ENCODE peak calls at places on chromosome 20, in seven cellular contexts. One of them, this sample, is unnamed.

GRCh38 chr20:49297605-49298530 is 20.0 kb upstream of the ZNFX1 start:
- DNase-seq in COLO829: no peak
- DNase-seq in stimulated activated CD4-positive, alpha-beta T cell treated with anti-CD3 and anti-CD28 coated beads, Interleukin-2, amount 100 ng/mL, for 48 hours: no peak
- DNase-seq in NCI-H345: no peak
- DNase-seq in stimulated activated CD8-positive, alpha-beta memory T cell treated with anti-CD3 and anti-CD28 coated beads, Interleukin-15, amount 100 ng/mL, for 24 hours: no peak
- DNase-seq in fibroblast of lung: no peak
- DNase-seq in head of caudate nucleus: no peak
- DNase-seq in this sample: no peak

GRCh38 chr20:43188861-43189613 is 669 bp downstream of the PTPRT start:
- DNase-seq in stimulated activated CD8-positive, alpha-beta memory T cell treated with anti-CD3 and anti-CD28 coated beads, Interleukin-15, amount 100 ng/mL, for 24 hours: no peak
- DNase-seq in stimulated activated CD4-positive, alpha-beta T cell treated with anti-CD3 and anti-CD28 coated beads, Interleukin-2, amount 100 ng/mL, for 48 hours: no peak
- DNase-seq in head of caudate nucleus: peak; percentile 18
- DNase-seq in NCI-H345: peak; percentile 45
- DNase-seq in fibroblast of lung: no peak
- DNase-seq in COLO829: no peak
- DNase-seq in this sample: no peak

GRCh38 chr20:3927486-3928291 is 38.5 kb downstream of the PANK2 start:
- DNase-seq in fibroblast of lung: peak; percentile 78
- DNase-seq in COLO829: no peak
- DNase-seq in NCI-H345: peak; percentile 51
- DNase-seq in head of caudate nucleus: no peak
- DNase-seq in stimulated activated CD8-positive, alpha-beta memory T cell treated with anti-CD3 and anti-CD28 coated beads, Interleukin-15, amount 100 ng/mL, for 24 hours: no peak
- DNase-seq in stimulated activated CD4-positive, alpha-beta T cell treated with anti-CD3 and anti-CD28 coated beads, Interleukin-2, amount 100 ng/mL, for 48 hours: no peak
- DNase-seq in this sample: no peak

GRCh38 chr20:49261173-49261572 is 16.7 kb downstream of the ZNFX1 start:
- DNase-seq in head of caudate nucleus: no peak
- DNase-seq in COLO829: no peak
- DNase-seq in fibroblast of lung: no peak
- DNase-seq in stimulated activated CD4-positive, alpha-beta T cell treated with anti-CD3 and anti-CD28 coated beads, Interleukin-2, amount 100 ng/mL, for 48 hours: no peak
- DNase-seq in NCI-H345: no peak
- DNase-seq in stimulated activated CD8-positive, alpha-beta memory T cell treated with anti-CD3 and anti-CD28 coated beads, Interleukin-15, amount 100 ng/mL, for 24 hours: no peak
- DNase-seq in this sample: no peak

GRCh38 chr20:10505320-10506226 is 70.5 kb downstream of the SLX4IP start:
- DNase-seq in NCI-H345: no peak
- DNase-seq in stimulated activated CD4-positive, alpha-beta T cell treated with anti-CD3 and anti-CD28 coated beads, Interleukin-2, amount 100 ng/mL, for 48 hours: no peak
- DNase-seq in head of caudate nucleus: no peak
- DNase-seq in fibroblast of lung: peak; percentile 81
- DNase-seq in COLO829: no peak
- DNase-seq in stimulated activated CD8-positive, alpha-beta memory T cell treated with anti-CD3 and anti-CD28 coated beads, Interleukin-15, amount 100 ng/mL, for 24 hours: no peak
- DNase-seq in this sample: no peak

GRCh38 chr20:14637441-14637840 is 300.0 kb upstream of the FLRT3 start:
- DNase-seq in COLO829: no peak
- DNase-seq in stimulated activated CD4-positive, alpha-beta T cell treated with anti-CD3 and anti-CD28 coated beads, Interleukin-2, amount 100 ng/mL, for 48 hours: no peak
- DNase-seq in stimulated activated CD8-positive, alpha-beta memory T cell treated with anti-CD3 and anti-CD28 coated beads, Interleukin-15, amount 100 ng/mL, for 24 hours: no peak
- DNase-seq in fibroblast of lung: no peak
- DNase-seq in head of caudate nucleus: no peak
- DNase-seq in NCI-H345: no peak
- DNase-seq in this sample: no peak

GRCh38 chr20:46260480-46260879 is 47.8 kb downstream of the CDH22 start:
- DNase-seq in COLO829: no peak
- DNase-seq in stimulated activated CD8-positive, alpha-beta memory T cell treated with anti-CD3 and anti-CD28 coated beads, Interleukin-15, amount 100 ng/mL, for 24 hours: no peak
- DNase-seq in fibroblast of lung: no peak
- DNase-seq in head of caudate nucleus: no peak
- DNase-seq in stimulated activated CD4-positive, alpha-beta T cell treated with anti-CD3 and anti-CD28 coated beads, Interleukin-2, amount 100 ng/mL, for 48 hours: no peak
- DNase-seq in NCI-H345: no peak
- DNase-seq in this sample: no peak

GRCh38 chr20:57076202-57076651 is 190.2 kb downstream of the BMP7 start:
- DNase-seq in NCI-H345: no peak
- DNase-seq in head of caudate nucleus: no peak
- DNase-seq in fibroblast of lung: no peak
- DNase-seq in stimulated activated CD8-positive, alpha-beta memory T cell treated with anti-CD3 and anti-CD28 coated beads, Interleukin-15, amount 100 ng/mL, for 24 hours: no peak
- DNase-seq in stimulated activated CD4-positive, alpha-beta T cell treated with anti-CD3 and anti-CD28 coated beads, Interleukin-2, amount 100 ng/mL, for 48 hours: no peak
- DNase-seq in COLO829: no peak
- DNase-seq in this sample: no peak

GRCh38 chr20:12289476-12289875 is 371.8 kb downstream of the BTBD3 start:
- DNase-seq in NCI-H345: no peak
- DNase-seq in stimulated activated CD8-positive, alpha-beta memory T cell treated with anti-CD3 and anti-CD28 coated beads, Interleukin-15, amount 100 ng/mL, for 24 hours: no peak
- DNase-seq in COLO829: no peak
- DNase-seq in head of caudate nucleus: no peak
- DNase-seq in fibroblast of lung: no peak
- DNase-seq in stimulated activated CD4-positive, alpha-beta T cell treated with anti-CD3 and anti-CD28 coated beads, Interleukin-2, amount 100 ng/mL, for 48 hours: no peak
- DNase-seq in this sample: no peak

GRCh38 chr20:61117725-61118124 is 134.3 kb upstream of the CDH4 start:
- DNase-seq in COLO829: no peak
- DNase-seq in NCI-H345: no peak
- DNase-seq in stimulated activated CD4-positive, alpha-beta T cell treated with anti-CD3 and anti-CD28 coated beads, Interleukin-2, amount 100 ng/mL, for 48 hours: no peak
- DNase-seq in head of caudate nucleus: no peak
- DNase-seq in fibroblast of lung: peak; percentile 43
- DNase-seq in stimulated activated CD8-positive, alpha-beta memory T cell treated with anti-CD3 and anti-CD28 coated beads, Interleukin-15, amount 100 ng/mL, for 24 hours: no peak
- DNase-seq in this sample: no peak

GRCh38 chr20:15857131-15857784 is 716.0 kb downstream of the KIF16B start:
- DNase-seq in NCI-H345: no peak
- DNase-seq in head of caudate nucleus: no peak
- DNase-seq in fibroblast of lung: no peak
- DNase-seq in stimulated activated CD8-positive, alpha-beta memory T cell treated with anti-CD3 and anti-CD28 coated beads, Interleukin-15, amount 100 ng/mL, for 24 hours: no peak
- DNase-seq in COLO829: no peak
- DNase-seq in stimulated activated CD4-positive, alpha-beta T cell treated with anti-CD3 and anti-CD28 coated beads, Interleukin-2, amount 100 ng/mL, for 48 hours: no peak
- DNase-seq in this sample: no peak

GRCh38 chr20:21936720-21937380 is 231.4 kb downstream of the PAX1 start:
- DNase-seq in head of caudate nucleus: no peak
- DNase-seq in NCI-H345: no peak
- DNase-seq in fibroblast of lung: no peak
- DNase-seq in COLO829: no peak
- DNase-seq in stimulated activated CD4-positive, alpha-beta T cell treated with anti-CD3 and anti-CD28 coated beads, Interleukin-2, amount 100 ng/mL, for 48 hours: no peak
- DNase-seq in stimulated activated CD8-positive, alpha-beta memory T cell treated with anti-CD3 and anti-CD28 coated beads, Interleukin-15, amount 100 ng/mL, for 24 hours: no peak
- DNase-seq in this sample: no peak

GRCh38 chr20:38198238-38198861 is 33.3 kb upstream of the TGM2 start:
- DNase-seq in NCI-H345: no peak
- DNase-seq in COLO829: no peak
- DNase-seq in head of caudate nucleus: no peak
- DNase-seq in stimulated activated CD8-positive, alpha-beta memory T cell treated with anti-CD3 and anti-CD28 coated beads, Interleukin-15, amount 100 ng/mL, for 24 hours: no peak
- DNase-seq in stimulated activated CD4-positive, alpha-beta T cell treated with anti-CD3 and anti-CD28 coated beads, Interleukin-2, amount 100 ng/mL, for 48 hours: no peak
- DNase-seq in fibroblast of lung: no peak
- DNase-seq in this sample: no peak

GRCh38 chr20:916825-917224 is 691 bp upstream of the ANGPT4 start:
- DNase-seq in head of caudate nucleus: no peak
- DNase-seq in NCI-H345: no peak
- DNase-seq in fibroblast of lung: no peak
- DNase-seq in COLO829: no peak
- DNase-seq in stimulated activated CD4-positive, alpha-beta T cell treated with anti-CD3 and anti-CD28 coated beads, Interleukin-2, amount 100 ng/mL, for 48 hours: no peak
- DNase-seq in stimulated activated CD8-positive, alpha-beta memory T cell treated with anti-CD3 and anti-CD28 coated beads, Interleukin-15, amount 100 ng/mL, for 24 hours: no peak
- DNase-seq in this sample: no peak

GRCh38 chr20:41329435-41330342 is 10.9 kb upstream of the LPIN3 start:
- DNase-seq in NCI-H345: no peak
- DNase-seq in head of caudate nucleus: no peak
- DNase-seq in stimulated activated CD4-positive, alpha-beta T cell treated with anti-CD3 and anti-CD28 coated beads, Interleukin-2, amount 100 ng/mL, for 48 hours: peak; percentile 46
- DNase-seq in fibroblast of lung: peak; percentile 95
- DNase-seq in COLO829: peak; percentile 68
- DNase-seq in stimulated activated CD8-positive, alpha-beta memory T cell treated with anti-CD3 and anti-CD28 coated beads, Interleukin-15, amount 100 ng/mL, for 24 hours: peak; percentile 39
- DNase-seq in this sample: peak; percentile 33

GRCh38 chr20:56166781-56167465 is 81.6 kb upstream of the MC3R start:
- DNase-seq in head of caudate nucleus: no peak
- DNase-seq in NCI-H345: no peak
- DNase-seq in COLO829: no peak
- DNase-seq in stimulated activated CD4-positive, alpha-beta T cell treated with anti-CD3 and anti-CD28 coated beads, Interleukin-2, amount 100 ng/mL, for 48 hours: no peak
- DNase-seq in fibroblast of lung: no peak
- DNase-seq in stimulated activated CD8-positive, alpha-beta memory T cell treated with anti-CD3 and anti-CD28 coated beads, Interleukin-15, amount 100 ng/mL, for 24 hours: no peak
- DNase-seq in this sample: no peak

GRCh38 chr20:41304413-41305079 is 13.0 kb downstream of the ZHX3 start:
- DNase-seq in head of caudate nucleus: no peak
- DNase-seq in NCI-H345: no peak
- DNase-seq in fibroblast of lung: no peak
- DNase-seq in COLO829: no peak
- DNase-seq in stimulated activated CD4-positive, alpha-beta T cell treated with anti-CD3 and anti-CD28 coated beads, Interleukin-2, amount 100 ng/mL, for 48 hours: no peak
- DNase-seq in stimulated activated CD8-positive, alpha-beta memory T cell treated with anti-CD3 and anti-CD28 coated beads, Interleukin-15, amount 100 ng/mL, for 24 hours: no peak
- DNase-seq in this sample: no peak

GRCh38 chr20:57061058-57061900 is 205.2 kb downstream of the BMP7 start:
- DNase-seq in stimulated activated CD4-positive, alpha-beta T cell treated with anti-CD3 and anti-CD28 coated beads, Interleukin-2, amount 100 ng/mL, for 48 hours: no peak
- DNase-seq in COLO829: peak; percentile 47
- DNase-seq in head of caudate nucleus: peak; percentile 23
- DNase-seq in fibroblast of lung: no peak
- DNase-seq in NCI-H345: peak; percentile 56
- DNase-seq in stimulated activated CD8-positive, alpha-beta memory T cell treated with anti-CD3 and anti-CD28 coated beads, Interleukin-15, amount 100 ng/mL, for 24 hours: no peak
- DNase-seq in this sample: no peak

GRCh38 chr20:17762243-17762872 is 62.6 kb downstream of the BANF2 start:
- DNase-seq in stimulated activated CD4-positive, alpha-beta T cell treated with anti-CD3 and anti-CD28 coated beads, Interleukin-2, amount 100 ng/mL, for 48 hours: no peak
- DNase-seq in COLO829: no peak
- DNase-seq in stimulated activated CD8-positive, alpha-beta memory T cell treated with anti-CD3 and anti-CD28 coated beads, Interleukin-15, amount 100 ng/mL, for 24 hours: no peak
- DNase-seq in head of caudate nucleus: no peak
- DNase-seq in NCI-H345: peak; percentile 89
- DNase-seq in fibroblast of lung: no peak
- DNase-seq in this sample: no peak

GRCh38 chr20:31691646-31692275 is 30.9 kb downstream of the BCL2L1 start:
- DNase-seq in stimulated activated CD8-positive, alpha-beta memory T cell treated with anti-CD3 and anti-CD28 coated beads, Interleukin-15, amount 100 ng/mL, for 24 hours: no peak
- DNase-seq in COLO829: no peak
- DNase-seq in NCI-H345: no peak
- DNase-seq in head of caudate nucleus: no peak
- DNase-seq in fibroblast of lung: no peak
- DNase-seq in stimulated activated CD4-positive, alpha-beta T cell treated with anti-CD3 and anti-CD28 coated beads, Interleukin-2, amount 100 ng/mL, for 48 hours: no peak
- DNase-seq in this sample: no peak

GRCh38 chr20:56774873-56775272 is 145.8 kb downstream of the TFAP2C start:
- DNase-seq in NCI-H345: no peak
- DNase-seq in stimulated activated CD8-positive, alpha-beta memory T cell treated with anti-CD3 and anti-CD28 coated beads, Interleukin-15, amount 100 ng/mL, for 24 hours: no peak
- DNase-seq in fibroblast of lung: no peak
- DNase-seq in head of caudate nucleus: no peak
- DNase-seq in COLO829: no peak
- DNase-seq in stimulated activated CD4-positive, alpha-beta T cell treated with anti-CD3 and anti-CD28 coated beads, Interleukin-2, amount 100 ng/mL, for 48 hours: no peak
- DNase-seq in this sample: no peak

GRCh38 chr20:59010321-59010994 is 3.4 kb upstream of the CTSZ start:
- DNase-seq in stimulated activated CD8-positive, alpha-beta memory T cell treated with anti-CD3 and anti-CD28 coated beads, Interleukin-15, amount 100 ng/mL, for 24 hours: no peak
- DNase-seq in fibroblast of lung: no peak
- DNase-seq in stimulated activated CD4-positive, alpha-beta T cell treated with anti-CD3 and anti-CD28 coated beads, Interleukin-2, amount 100 ng/mL, for 48 hours: no peak
- DNase-seq in head of caudate nucleus: no peak
- DNase-seq in COLO829: no peak
- DNase-seq in NCI-H345: no peak
- DNase-seq in this sample: no peak

This sample was measured in GM18507.